ENCODE peak calls at places on chromosome 11, in ten cellular contexts. M is heart right ventricle, Z is psoas muscle, T is neural progenitor cell, O is HCT116, K is body of pancreas, P is tibial nerve, E is esophagus squamous epithelium, Q is stomach, U is cardiac muscle cell. H is an unnamed sample.

GRCh38 chr11:61972112-61972795 is 4.8 kb upstream of the FTH1 start:
- DNase-seq in U (peak; percentile 97), T (no peak), K (no peak), E (no peak), Q (no peak), Z (no peak), O (no peak), P (no peak), M (no peak), H (peak; percentile 53)

GRCh38 chr11:75722669-75723042 is 5.0 kb downstream of the MOGAT2 start:
- DNase-seq in T (no peak), M (no peak), Q (no peak), O (no peak), U (no peak), E (no peak), K (no peak), Z (no peak), P (no peak), H (no peak)

GRCh38 chr11:2265396-2265795 is 5.0 kb downstream of the ASCL2 start:
- DNase-seq in Z (peak; percentile 54), U (no peak), M (no peak), O (no peak), K (peak; percentile 9), E (no peak), Q (peak; percentile 27), T (no peak), P (no peak), H (no peak)

GRCh38 chr11:35815556-35816315 is 128.1 kb upstream of the LDLRAD3 start:
- DNase-seq in K (peak; percentile 61), U (peak; percentile 87), E (no peak), P (peak; percentile 59), M (no peak), O (no peak), Q (no peak), T (no peak), Z (no peak), H (no peak)

GRCh38 chr11:25423436-25424184 is 908.3 kb upstream of the ANO3 start:
- DNase-seq in T (no peak), K (no peak), Q (no peak), Z (no peak), E (no peak), O (no peak), M (no peak), P (no peak), U (peak; percentile 45), H (peak; percentile 20)

GRCh38 chr11:70834277-70834940 is 418.0 kb downstream of the SHANK2 start:
- DNase-seq in U (no peak), E (no peak), K (no peak), P (no peak), M (no peak), O (no peak), Q (no peak), Z (no peak), T (no peak), H (no peak)

GRCh38 chr11:70268526-70268925 is 2.0 kb upstream of the PPFIA1 start:
- DNase-seq in O (no peak), U (no peak), T (no peak), Q (no peak), E (no peak), M (no peak), Z (no peak), P (no peak), K (no peak), H (no peak)

GRCh38 chr11:121414141-121414918 is 37.8 kb upstream of the SORL1 start:
- DNase-seq in Q (no peak), E (no peak), M (no peak), K (no peak), O (no peak), U (no peak), T (no peak), Z (no peak), P (no peak), H (no peak)

GRCh38 chr11:77112641-77113381 is 10.2 kb downstream of the OMP start:
- DNase-seq in K (no peak), U (no peak), O (no peak), T (no peak), M (no peak), Q (no peak), E (no peak), Z (peak; percentile 46), P (no peak), H (no peak)

GRCh38 chr11:70399681-70400112 is 1.4 kb downstream of the CTTN start:
- DNase-seq in U (peak; percentile 97), P (peak; percentile 78), E (no peak), O (peak; percentile 87), M (peak; percentile 80), T (peak; percentile 50), Q (peak; percentile 81), Z (peak; percentile 91), K (peak; percentile 92), H (peak; percentile 96)

GRCh38 chr11:57357827-57358226 is 19.7 kb downstream of the P2RX3 start:
- DNase-seq in K (no peak), U (peak; percentile 26), Z (no peak), T (no peak), E (no peak), P (no peak), M (no peak), O (no peak), Q (no peak), H (no peak)

GRCh38 chr11:12674936-12675696 is 895 bp downstream of the TEAD1 start:
- DNase-seq in T (peak; percentile 63), E (no peak), U (peak; percentile 52), O (no peak), Z (peak; percentile 65), P (no peak), M (peak; percentile 41), Q (peak; percentile 38), K (peak; percentile 44), H (no peak)
- H3K27ac ChIP-seq in T (peak overlapping the region; percentile 99), E (peak overlapping the region; percentile 90), U (peak overlapping the region; percentile 100), O (peak overlapping the region; percentile 71), Z (peak overlapping the region; percentile 96), P (peak overlapping the region; percentile 94), M (peak overlapping the region; percentile 98), Q (peak overlapping the region; percentile 98), K (peak overlapping the region; percentile 97), H (peak overlapping the region; percentile 90)

DNA sequence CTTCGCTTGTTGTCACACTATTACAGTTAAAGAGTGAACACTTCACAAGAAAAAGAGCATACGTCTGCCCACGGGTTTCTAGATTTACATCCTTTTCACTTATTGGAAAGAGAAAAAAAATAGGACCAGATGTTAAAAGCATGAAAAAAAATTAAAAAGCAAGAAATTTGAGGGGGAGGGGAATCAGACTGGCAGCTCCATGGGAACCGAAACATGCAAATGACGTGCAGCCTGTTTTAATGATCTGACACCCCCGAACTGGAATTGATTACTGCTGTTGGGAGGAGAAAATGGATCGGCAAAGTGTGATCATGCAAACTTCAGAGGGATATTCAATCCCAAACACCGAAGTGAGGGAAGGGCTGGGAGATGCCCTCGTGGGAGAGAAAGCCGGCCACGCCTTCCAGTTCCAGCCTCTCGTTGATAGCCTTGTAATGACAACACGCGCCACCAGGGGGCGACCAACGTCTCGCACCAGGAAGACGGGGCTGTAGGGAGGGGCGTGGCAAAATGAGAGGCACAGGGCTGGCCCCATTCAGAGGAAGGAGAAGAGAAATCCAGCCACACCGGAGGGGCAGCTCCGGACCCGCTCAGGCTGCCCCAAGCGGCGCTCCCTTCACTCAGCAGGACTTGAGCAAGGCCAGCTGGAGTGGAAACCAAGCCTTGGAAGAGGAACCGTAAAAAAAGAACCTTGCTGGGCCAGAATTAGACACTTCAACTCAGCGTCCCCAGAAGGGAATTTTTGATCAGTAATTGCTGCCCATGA is 53.8 kb upstream of the SYT13 start:
- DNase-seq in M (peak; percentile 94), U (peak; percentile 96), Q (peak; percentile 95), Z (peak; percentile 96), P (peak; percentile 96), K (peak; percentile 93), O (peak; percentile 89), E (peak; percentile 64), T (peak; percentile 98), H (peak; percentile 84)
- H3K4me3 ChIP-seq in M (peak overlapping the region; percentile 33), U (no peak overlapping the region), Q (peak overlapping the region; percentile 16), Z (peak overlapping the region; percentile 37), P (peak overlapping the region; percentile 24), K (no peak overlapping the region), O (peak overlapping the region; percentile 44), E (peak overlapping the region; percentile 11), T (no peak overlapping the region), H (peak overlapping the region; percentile 9)

DNA sequence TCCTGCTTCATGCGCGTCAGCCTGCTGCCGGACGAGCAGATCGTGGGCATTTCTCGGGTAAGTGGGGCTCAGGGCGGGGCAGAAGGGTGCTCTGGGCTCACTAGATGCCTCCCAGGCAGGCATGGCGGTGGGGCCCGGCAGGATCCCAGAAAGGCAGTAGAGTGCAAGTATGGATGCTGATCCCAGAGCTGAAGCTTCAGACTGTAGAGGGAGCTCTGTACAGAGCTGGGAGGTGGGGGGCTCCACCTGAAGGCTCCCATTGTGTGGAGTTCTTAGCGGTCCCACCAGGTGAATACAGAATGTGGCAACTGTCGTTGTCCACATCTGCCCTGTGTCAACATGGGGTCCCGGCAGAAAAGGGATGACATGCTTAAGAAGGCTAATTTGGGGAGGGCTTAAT is 16.5 kb upstream of the RHOD start:
- DNase-seq in U (no peak), E (no peak), Q (no peak), O (no peak), P (no peak), M (no peak), T (no peak), K (no peak), Z (no peak), H (no peak)
- TF ChIP-seq CTCF in U (no peak), E (no peak), Q (no peak), O (no peak), P (no peak), M (no peak), T (no peak), K (no peak), Z (no peak), H (peak; percentile 18)

DNA sequence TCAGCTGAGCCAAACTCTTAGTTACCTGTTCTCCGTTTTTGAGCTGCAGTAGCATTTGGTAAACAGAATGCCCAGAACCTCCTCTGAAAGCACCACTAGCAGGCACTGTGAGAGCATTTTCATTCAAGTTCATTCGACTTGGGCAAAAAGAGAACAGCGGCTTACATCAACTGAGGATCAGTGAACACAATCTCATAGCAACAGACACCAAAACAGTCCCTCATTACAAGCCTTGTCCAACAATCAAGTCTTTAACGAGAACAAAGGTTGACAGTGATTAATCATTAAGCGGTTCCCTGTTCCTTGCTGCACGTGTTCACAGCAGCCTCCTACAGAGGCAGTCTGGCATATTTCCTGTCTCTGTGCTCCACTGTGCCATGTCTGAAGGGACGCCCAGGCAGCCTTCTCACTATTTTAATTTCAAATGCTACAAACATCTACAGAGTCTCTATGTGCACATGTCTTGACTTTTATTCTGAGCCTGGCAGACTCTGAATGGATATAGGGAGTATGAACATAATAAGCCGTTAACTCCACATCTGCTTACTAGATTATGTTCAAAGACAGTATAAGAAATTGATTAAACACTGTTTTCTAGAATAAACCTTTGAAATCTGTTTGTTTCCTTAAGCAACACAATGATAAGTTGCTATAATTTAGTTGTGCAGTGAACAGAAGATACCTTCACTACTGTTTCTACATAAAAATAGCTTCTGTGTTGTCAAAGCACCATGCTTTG is 88.3 kb upstream of the MTMR2 start:
- DNase-seq in M (no peak), Z (no peak), Q (no peak), O (peak; percentile 41), E (no peak), T (peak; percentile 57), U (peak; percentile 92), P (peak; percentile 27), K (peak; percentile 26), H (peak; percentile 84)
- H3K27ac ChIP-seq in M (peak overlapping the region; percentile 65), Z (no peak overlapping the region), Q (no peak overlapping the region), O (no peak overlapping the region), E (peak overlapping the region; percentile 55), T (no peak overlapping the region), U (no peak overlapping the region), P (peak overlapping the region; percentile 38), K (peak overlapping the region; percentile 48), H (peak overlapping the region; percentile 67)